ENCODE peak calls at places on chromosomes 4 and X, in four cellular contexts. L is NCI-H1930, M is cortex of kidney, X is Ammon's horn. Y is an unnamed sample.

GRCh38 chrX:150968862-150969720 is 14.0 kb upstream of the HMGB3 start:
- DNase-seq in L (no peak), M (no peak), X (no peak), Y (no peak)

GRCh38 chrX:146186540-146186939 is 368.9 kb downstream of the SLITRK2 start:
- DNase-seq in L (no peak), M (no peak), X (no peak), Y (no peak)

GRCh38 chr4:81833596-81833995 is 361.9 kb upstream of the RASGEF1B start:
- DNase-seq in L (no peak), M (no peak), X (no peak), Y (no peak)

GRCh38 chrX:124555036-124555595 is 208.8 kb downstream of the SH2D1A start:
- DNase-seq in L (no peak), M (no peak), X (no peak), Y (no peak)

GRCh38 chrX:155215443-155216178 is 649 bp upstream of the VBP1 start:
- DNase-seq in L (no peak), M (no peak), X (no peak), Y (no peak)

GRCh38 chrX:19097553-19097952 is 24.7 kb downstream of the ADGRG2 start:
- DNase-seq in L (no peak), M (no peak), X (no peak), Y (no peak)

GRCh38 chr4:78776729-78777555 is 792 bp downstream of the BMP2K start:
- DNase-seq in L (no peak), M (no peak), X (peak), Y (no peak)

GRCh38 chr4:111070390-111070789 is 447.5 kb upstream of the PITX2 start:
- DNase-seq in L (no peak), M (no peak), X (peak), Y (no peak)

GRCh38 chrX:131802836-131803626 is 220.1 kb upstream of the STK26 start:
- DNase-seq in L (no peak), M (no peak), X (no peak), Y (peak)

GRCh38 chr4:149292422-149293055 is 523.1 kb downstream of the IQCM start:
- DNase-seq in L (no peak), M (no peak), X (no peak), Y (no peak)

GRCh38 chrX:116694046-116694445 is 231.3 kb upstream of the CT83 start:
- DNase-seq in L (peak), M (no peak), X (no peak), Y (no peak)

GRCh38 chrX:153764786-153765137 is 713 bp downstream of the PLXNB3 start:
- DNase-seq in L (no peak), M (no peak), X (no peak), Y (no peak)

GRCh38 chr4:70183168-70183939 is 12.2 kb upstream of the ODAM start:
- DNase-seq in L (no peak), M (no peak), X (peak), Y (no peak)

GRCh38 chr4:143254479-143255216 is 69.9 kb downstream of the USP38 start:
- DNase-seq in L (no peak), M (no peak), X (no peak), Y (no peak)

GRCh38 chr4:76301068-76301774 is 5.3 kb upstream of the STBD1 start:
- DNase-seq in L (no peak), M (no peak), X (no peak), Y (no peak)

GRCh38 chr4:57044996-57045395 is 65.2 kb downstream of the IGFBP7 start:
- DNase-seq in L (no peak), M (no peak), X (no peak), Y (no peak)

GRCh38 chrX:38006778-38007177 is 425 bp downstream of the SYTL5 start:
- DNase-seq in L (no peak), M (no peak), X (no peak), Y (no peak)

GRCh38 chr4:164753873-164754488 is at the start of gene SMIM31:
- DNase-seq in L (no peak), M (no peak), X (no peak), Y (no peak)

GRCh38 chr4:158255727-158256324 is 45.5 kb downstream of the TMEM144 start:
- DNase-seq in L (no peak), M (no peak), X (peak), Y (peak)

GRCh38 chrX:8273451-8273894 is 102.4 kb upstream of the VCX2 start:
- DNase-seq in L (no peak), M (no peak), X (no peak), Y (no peak)

GRCh38 chr4:82799006-82799881 is 648 bp upstream of the SCD5 start:
- DNase-seq in L (no peak), M (no peak), X (no peak), Y (peak)